ENCODE peak calls at places on chromosomes 4 and X, in ten cellular contexts. W, U, C, H, E, P, M, K, F and I are unnamed samples.

GRCh38 chrX:132120913-132121312 is 6.9 kb downstream of the FRMD7 start:
- DNase-seq in W (no peak), U (no peak), C (no peak), H (no peak), E (no peak), P (no peak), M (no peak), K (no peak), F (no peak), I (no peak)

GRCh38 chrX:130994671-130995070 is 63.5 kb upstream of the ARHGAP36 start:
- DNase-seq in W (peak; percentile 4), U (no peak), C (no peak), H (peak; percentile 10), E (peak; percentile 6), P (peak; percentile 20), M (peak; percentile 12), K (peak; percentile 24), F (no peak), I (peak; percentile 58)

GRCh38 chrX:71158603-71159002 is 14.0 kb downstream of the NLGN3 start:
- DNase-seq in W (no peak), U (no peak), C (no peak), H (no peak), E (no peak), P (no peak), M (no peak), K (no peak), F (peak; percentile 7), I (no peak)

GRCh38 chr4:116878280-116878679 is 207.1 kb downstream of the TRAM1L1 start:
- DNase-seq in W (no peak), U (no peak), C (no peak), H (no peak), E (no peak), P (no peak), M (no peak), K (no peak), F (no peak), I (peak; percentile 38)

GRCh38 chrX:1242901-1243402 is 25.7 kb upstream of the CSF2RA start:
- DNase-seq in W (no peak), U (peak; percentile 29), C (no peak), H (peak; percentile 26), E (no peak), P (no peak), M (no peak), K (no peak), F (no peak), I (no peak)

GRCh38 chr4:141853091-141853734 is 216.8 kb downstream of the IL15 start:
- DNase-seq in W (no peak), U (no peak), C (no peak), H (no peak), E (peak; percentile 44), P (no peak), M (no peak), K (no peak), F (no peak), I (no peak)

GRCh38 chrX:10423716-10424115 is 196.7 kb downstream of the MID1 start:
- DNase-seq in W (no peak), U (no peak), C (no peak), H (no peak), E (no peak), P (no peak), M (no peak), K (no peak), F (no peak), I (peak; percentile 6)

GRCh38 chrX:77639820-77640219 is 146.2 kb downstream of the ATRX start:
- DNase-seq in W (no peak), U (no peak), C (no peak), H (no peak), E (no peak), P (no peak), M (no peak), K (no peak), F (no peak), I (no peak)

GRCh38 chr4:7414736-7415510 is 19.8 kb downstream of the PSAPL1 start:
- DNase-seq in W (no peak), U (no peak), C (no peak), H (no peak), E (no peak), P (no peak), M (no peak), K (peak; percentile 10), F (peak; percentile 6), I (no peak)